ENCODE peak calls at places on chromosomes 12 and 14, in eight cellular contexts. S is stimulated activated CD4-positive, alpha-beta T cell treated with anti-CD3 and anti-CD28 coated beads, TNF-alpha, amount 100 ng/mL, for 4 hours; Q is CD4-positive, alpha-beta T cell; D is WTC11; M is Karpas-422; W is naive thymus-derived CD8-positive, alpha-beta T cell; A is cardiac muscle cell; O is thyroid gland. C is an unnamed sample.

GRCh38 chr12:111753144-111753881 is 13.4 kb upstream of the ALDH2 start:
- DNase-seq in Q (no peak), W (no peak), M (peak; percentile 65), D (peak; percentile 75), S (no peak), O (peak; percentile 60), A (peak; percentile 82), C (peak; percentile 79)

GRCh38 chr14:50425816-50426215 is 29.1 kb upstream of the CDKL1 start:
- DNase-seq in M (no peak), A (peak; percentile 79), S (no peak), W (no peak), D (no peak), Q (no peak), O (no peak), C (peak; percentile 20)

GRCh38 chr12:117161460-117162166 is 28.7 kb downstream of the FBXO21 start:
- DNase-seq in S (no peak), W (no peak), O (no peak), D (no peak), Q (no peak), A (no peak), M (no peak), C (no peak)

GRCh38 chr14:104135904-104136471 is 2.4 kb upstream of the KIF26A start:
- DNase-seq in W (no peak), D (peak; percentile 34), Q (no peak), O (peak; percentile 3), A (no peak), M (no peak), S (no peak), C (no peak)

GRCh38 chr12:32477714-32478113 is 78.4 kb downstream of the FGD4 start:
- DNase-seq in W (no peak), Q (no peak), A (no peak), M (no peak), S (no peak), D (no peak), O (no peak), C (no peak)

GRCh38 chr12:95385246-95385645 is 88.7 kb upstream of the METAP2 start:
- DNase-seq in Q (no peak), S (no peak), O (peak; percentile 55), M (no peak), D (no peak), W (no peak), A (peak; percentile 84), C (peak; percentile 76)

GRCh38 chr12:119006749-119007148 is 25.4 kb downstream of the SRRM4 start:
- DNase-seq in A (no peak), D (no peak), S (no peak), O (no peak), Q (no peak), W (no peak), M (no peak), C (no peak)

GRCh38 chr12:2941524-2941923 is 17.7 kb upstream of the TEAD4 start:
- DNase-seq in O (no peak), Q (no peak), D (no peak), M (no peak), W (no peak), S (no peak), A (no peak), C (no peak)

GRCh38 chr14:32980887-32981501 is 42.3 kb downstream of the NPAS3 start:
- DNase-seq in W (no peak), M (no peak), D (no peak), A (no peak), O (no peak), S (no peak), Q (no peak), C (no peak)

GRCh38 chr12:93144109-93144508 is 215.0 kb upstream of the EEA1 start:
- DNase-seq in D (no peak), O (no peak), Q (no peak), A (no peak), M (peak; percentile 37), W (no peak), S (no peak), C (no peak)

GRCh38 chr12:65960820-65961691 is 136.8 kb downstream of the HMGA2 start:
- DNase-seq in S (no peak), W (no peak), D (no peak), O (peak; percentile 58), M (no peak), Q (no peak), A (no peak), C (no peak)

GRCh38 chr12:48717252-48717695 is 767 bp upstream of the CCNT1 start:
- DNase-seq in O (no peak), Q (no peak), M (peak; percentile 44), W (no peak), D (no peak), A (peak; percentile 15), S (no peak), C (no peak)

GRCh38 chr12:90090929-90091651 is 382.5 kb upstream of the ATP2B1 start:
- DNase-seq in M (no peak), W (no peak), O (no peak), A (peak; percentile 75), S (no peak), Q (no peak), D (no peak), C (peak; percentile 58)

GRCh38 chr12:101039848-101040531 is 170.0 kb downstream of the SLC5A8 start:
- DNase-seq in A (no peak), D (no peak), O (no peak), Q (no peak), M (no peak), W (no peak), S (no peak), C (no peak)

GRCh38 chr14:74531467-74531866 is 37.9 kb downstream of the ISCA2 start:
- DNase-seq in D (peak; percentile 77), O (peak; percentile 64), S (no peak), A (peak; percentile 74), W (no peak), M (peak; percentile 61), Q (no peak), C (peak; percentile 66)

GRCh38 chr14:90602088-90602687 is 205.4 kb downstream of the CALM1 start:
- DNase-seq in S (no peak), W (no peak), D (no peak), M (no peak), A (no peak), Q (no peak), O (no peak), C (no peak)

GRCh38 chr14:52910597-52910996 is 40.3 kb downstream of the FERMT2 start:
- DNase-seq in Q (no peak), O (no peak), S (no peak), M (no peak), W (no peak), D (no peak), A (no peak), C (peak; percentile 49)

GRCh38 chr12:82299617-82300016 is 58.6 kb downstream of the CCDC59 start:
- DNase-seq in D (no peak), O (no peak), S (no peak), Q (no peak), W (no peak), M (no peak), A (peak; percentile 47), C (no peak)

C was measured in fibroblast of gingiva.